ENCODE peak calls at places on chromosomes 2 and 18, in six cellular contexts. L is H1, Q is GM12891, I is GM12878, S is K562, C is HepG2. Y is an unnamed sample.
A peak's percentile ranks its signal among the peaks of the same experiment; 100 is the strongest.

GRCh38 chr2:219244789-219245147 is 476 bp downstream of the GLB1L start:
- DNase-seq in L (no peak), I (no peak), S (no peak), C (no peak), Q (no peak), Y (no peak)

GRCh38 chr18:57436193-57436964 is 1.2 kb downstream of the ONECUT2 start:
- DNase-seq in C (no peak), I (no peak), L (no peak), S (no peak), Q (no peak), Y (no peak)

GRCh38 chr2:69216535-69217332 is 170.3 kb downstream of the GFPT1 start:
- DNase-seq in I (no peak), L (no peak), S (no peak), Q (no peak), C (peak; percentile 100), Y (no peak)

GRCh38 chr2:179263460-179264237 is 983 bp downstream of the SESTD1 start:
- DNase-seq in S (peak; percentile 18), C (peak; percentile 72), L (no peak), I (no peak), Q (no peak), Y (peak; percentile 27)

GRCh38 chr2:92073036-92073814 is 2798.0 kb upstream of the TEKT4 start:
- DNase-seq in S (peak; percentile 1), C (no peak), I (no peak), Q (no peak), L (no peak), Y (no peak)

GRCh38 chr2:129877795-129878775 is 101.4 kb upstream of the RAB6C start:
- DNase-seq in S (no peak), Q (peak; percentile 30), L (no peak), C (no peak), I (no peak), Y (peak; percentile 21)

GRCh38 chr2:224268441-224268840 is 133.5 kb downstream of the FAM124B start:
- DNase-seq in C (peak; percentile 49), Q (no peak), S (no peak), I (no peak), L (no peak), Y (no peak)

GRCh38 chr18:41993151-41993550 is 38.1 kb downstream of the PIK3C3 start:
- DNase-seq in C (no peak), I (no peak), Q (no peak), L (no peak), S (no peak), Y (no peak)

GRCh38 chr2:240350006-240350355 is 85.5 kb upstream of the GPC1 start:
- DNase-seq in I (no peak), Q (no peak), L (no peak), C (no peak), S (no peak), Y (no peak)

GRCh38 chr2:89763581-89764485 is 1072.4 kb downstream of the RPIA start:
- DNase-seq in L (no peak), I (no peak), C (no peak), S (no peak), Q (no peak), Y (no peak)

GRCh38 chr18:48752928-48753327 is 197.8 kb downstream of the SMAD7 start:
- DNase-seq in I (no peak), L (no peak), C (no peak), S (no peak), Q (no peak), Y (no peak)

GRCh38 chr2:25977768-25978167 is 4.5 kb downstream of the KIF3C start:
- DNase-seq in L (no peak), S (no peak), C (peak; percentile 53), Q (no peak), I (no peak), Y (no peak)

GRCh38 chr2:11123856-11124759 is 31.2 kb upstream of the SLC66A3 start:
- DNase-seq in I (no peak), C (peak; percentile 43), Q (peak; percentile 78), S (peak; percentile 86), L (peak; percentile 47), Y (peak; percentile 72)

GRCh38 chr2:218985325-218986091 is 524 bp upstream of the FEV start:
- DNase-seq in C (no peak), Q (peak; percentile 11), S (peak; percentile 58), L (no peak), I (no peak), Y (no peak)

GRCh38 chr2:232504438-232504837 is 15.8 kb upstream of the PRSS56 start:
- DNase-seq in S (no peak), L (no peak), Q (no peak), I (no peak), C (no peak), Y (no peak)
- TF ChIP-seq POLR2AphosphoS5 in S (no peak), L (no peak), Q (no peak), I (no peak), C (no peak), Y (no peak)

GRCh38 chr2:96867756-96868554 is 1.9 kb downstream of the SEMA4C start:
- DNase-seq in S (no peak), Q (no peak), C (no peak), I (no peak), L (no peak), Y (no peak)

GRCh38 chr2:96868555-96869280 is 1.2 kb downstream of the SEMA4C start:
- DNase-seq in Q (peak; percentile 89), C (peak; percentile 95), I (peak; percentile 33), S (peak; percentile 94), L (peak; percentile 43), Y (peak; percentile 83)

GRCh38 chr2:96869281-96869823 is 528 bp downstream of the SEMA4C start:
- DNase-seq in L (no peak), S (peak; percentile 77), Q (no peak), I (no peak), C (peak; percentile 48), Y (no peak)

GRCh38 chr2:96870631-96871255 is 863 bp upstream of the SEMA4C start:
- DNase-seq in S (no peak), L (no peak), I (no peak), C (no peak), Q (no peak), Y (no peak)

GRCh38 chr2:96869824-96870630 is at the start of gene SEMA4C:
- DNase-seq in I (no peak), S (peak; percentile 81), Q (peak; percentile 62), L (no peak), C (no peak), Y (no peak)
- TF ChIP-seq POLR2A in I (peak; percentile 66), S (no peak), Q (no peak), L (no peak), C (no peak), Y (peak; percentile 53)

GRCh38 chr2:135926605-135927004 is 50.4 kb upstream of the MCM6 start:
- DNase-seq in S (no peak), C (no peak), I (no peak), Q (no peak), L (no peak), Y (no peak)

GRCh38 chr2:135925571-135925970 is 49.3 kb upstream of the MCM6 start:
- DNase-seq in I (no peak), C (no peak), L (no peak), S (no peak), Q (no peak), Y (no peak)
- TF ChIP-seq TAF1 in I (no peak), C (no peak), L (no peak), S (no peak), Q (no peak), Y (no peak)

GRCh38 chr2:46308629-46309028 is 11.4 kb downstream of the EPAS1 start:
- DNase-seq in C (peak; percentile 72), L (no peak), Q (no peak), I (no peak), S (no peak), Y (no peak)

GRCh38 chr2:46305767-46306166 is 8.6 kb downstream of the EPAS1 start:
- DNase-seq in I (no peak), S (no peak), L (no peak), C (no peak), Q (no peak), Y (no peak)

GRCh38 chr2:46308081-46308480 is 10.9 kb downstream of the EPAS1 start:
- DNase-seq in L (no peak), S (no peak), C (no peak), I (no peak), Q (no peak), Y (no peak)

GRCh38 chr2:46306320-46306719 is 9.1 kb downstream of the EPAS1 start:
- DNase-seq in I (no peak), C (peak; percentile 97), Q (no peak), L (no peak), S (no peak), Y (no peak)

GRCh38 chr2:46306988-46307655 is 9.9 kb downstream of the EPAS1 start:
- DNase-seq in C (peak; percentile 97), Q (no peak), S (no peak), I (no peak), L (no peak), Y (no peak)
- TF ChIP-seq POLR2AphosphoS5 in C (peak; percentile 68), Q (no peak), S (no peak), I (no peak), L (no peak), Y (no peak)

GRCh38 chr2:148177559-148177958 is 156.7 kb downstream of the MBD5 start:
- DNase-seq in C (no peak), L (no peak), S (no peak), I (no peak), Q (no peak), Y (no peak)

GRCh38 chr2:148184967-148185366 is 164.1 kb downstream of the MBD5 start:
- DNase-seq in C (no peak), I (no peak), L (no peak), S (no peak), Q (no peak), Y (no peak)

DNA sequence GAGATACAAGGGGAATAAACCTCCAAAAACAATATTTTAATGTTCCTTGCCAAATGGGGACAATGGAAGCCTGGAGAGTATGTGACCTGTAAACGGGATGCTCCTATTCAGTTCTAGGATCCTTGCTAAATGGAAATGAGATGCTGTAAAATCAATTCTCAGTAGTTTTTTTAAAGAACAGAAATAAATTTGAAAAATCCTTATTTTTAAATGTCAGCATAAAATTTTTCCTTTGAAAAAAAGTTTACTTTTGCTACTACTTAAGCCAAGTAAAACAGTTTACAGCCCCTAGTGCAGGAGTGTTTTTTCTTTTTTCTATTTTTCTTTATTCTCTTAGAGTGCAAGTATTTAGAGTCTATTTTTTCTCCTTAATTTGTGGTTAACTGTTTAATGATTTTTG is 158.8 kb downstream of the MBD5 start:
- DNase-seq in L (no peak), C (no peak), S (no peak), Q (no peak), I (no peak), Y (no peak)
- TF ChIP-seq POLR2A in L (no peak), C (no peak), S (no peak), Q (no peak), I (no peak), Y (no peak)

DNA sequence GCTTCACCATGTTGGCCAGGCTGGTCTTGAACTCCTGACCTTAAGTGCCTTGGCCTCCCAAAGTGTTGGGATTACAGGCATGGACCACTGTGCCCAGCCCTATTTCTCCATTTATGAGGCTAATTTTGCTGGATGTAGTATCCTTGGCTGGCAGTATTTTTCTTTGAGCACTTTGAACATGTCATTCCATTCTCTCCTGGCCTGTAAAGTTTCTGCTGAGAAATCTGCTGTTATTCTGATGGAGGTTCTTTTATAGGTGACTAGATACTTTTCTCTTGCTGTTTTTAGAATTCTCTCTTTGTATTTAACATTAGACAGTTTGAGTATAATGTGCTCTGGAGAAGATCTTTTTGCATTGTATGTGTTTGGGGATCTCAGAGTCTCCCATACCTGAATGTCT is 9.1 kb downstream of the RFTN2 start:
- DNase-seq in S (no peak), Q (no peak), C (no peak), L (no peak), I (no peak), Y (no peak)
- TF ChIP-seq TAF1 in S (no peak), Q (no peak), C (no peak), L (no peak), I (no peak), Y (no peak)

Y was measured in GM12892.